ENCODE peak calls at places on chromosomes 13 and 19, in seven cellular contexts. One of them, this sample, is unnamed.
A peak's percentile ranks its signal among the peaks of the same experiment; 100 is the strongest.

GRCh38 chr13:111957913-111958450 is 109.0 kb upstream of the SOX1 start:
- DNase-seq in transverse colon: no peak
- DNase-seq in gastrocnemius medialis: no peak
- DNase-seq in astrocyte: no peak
- DNase-seq in endodermal cell: peak; percentile 6
- DNase-seq in psoas muscle: no peak
- DNase-seq in body of pancreas: no peak
- DNase-seq in this sample: no peak

GRCh38 chr19:46211201-46211881 is 18.2 kb upstream of the IGFL1 start:
- DNase-seq in body of pancreas: peak; percentile 61
- DNase-seq in transverse colon: no peak
- DNase-seq in psoas muscle: peak; percentile 59
- DNase-seq in astrocyte: no peak
- DNase-seq in gastrocnemius medialis: peak; percentile 15
- DNase-seq in endodermal cell: peak; percentile 89
- DNase-seq in this sample: peak; percentile 89

GRCh38 chr19:34482380-34483250 is 1.1 kb downstream of the WTIP start:
- DNase-seq in endodermal cell: peak; percentile 80
- DNase-seq in gastrocnemius medialis: peak; percentile 10
- DNase-seq in psoas muscle: no peak
- DNase-seq in transverse colon: no peak
- DNase-seq in body of pancreas: no peak
- DNase-seq in astrocyte: peak; percentile 46
- DNase-seq in this sample: peak; percentile 58

GRCh38 chr19:46303702-46304397 is 7.0 kb downstream of the HIF3A start:
- DNase-seq in psoas muscle: peak; percentile 73
- DNase-seq in gastrocnemius medialis: no peak
- DNase-seq in endodermal cell: peak; percentile 100
- DNase-seq in transverse colon: peak; percentile 95
- DNase-seq in astrocyte: no peak
- DNase-seq in body of pancreas: peak; percentile 86
- DNase-seq in this sample: peak; percentile 98

GRCh38 chr19:42288411-42288810 is 13.5 kb upstream of the PRR19 start:
- DNase-seq in body of pancreas: no peak
- DNase-seq in transverse colon: no peak
- DNase-seq in gastrocnemius medialis: no peak
- DNase-seq in psoas muscle: no peak
- DNase-seq in endodermal cell: no peak
- DNase-seq in astrocyte: no peak
- DNase-seq in this sample: no peak

GRCh38 chr13:92074658-92075057 is 676.2 kb downstream of the GPC5 start:
- DNase-seq in gastrocnemius medialis: no peak
- DNase-seq in body of pancreas: peak; percentile 14
- DNase-seq in endodermal cell: peak; percentile 55
- DNase-seq in transverse colon: no peak
- DNase-seq in psoas muscle: no peak
- DNase-seq in astrocyte: no peak
- DNase-seq in this sample: peak; percentile 42

GRCh38 chr19:31015778-31016177 is 333.5 kb downstream of the TSHZ3 start:
- DNase-seq in psoas muscle: no peak
- DNase-seq in astrocyte: no peak
- DNase-seq in gastrocnemius medialis: no peak
- DNase-seq in body of pancreas: no peak
- DNase-seq in endodermal cell: no peak
- DNase-seq in transverse colon: no peak
- DNase-seq in this sample: no peak

GRCh38 chr19:11067356-11068113 is 21.7 kb upstream of the LDLR start:
- DNase-seq in body of pancreas: no peak
- DNase-seq in transverse colon: no peak
- DNase-seq in psoas muscle: no peak
- DNase-seq in astrocyte: no peak
- DNase-seq in endodermal cell: no peak
- DNase-seq in gastrocnemius medialis: no peak
- DNase-seq in this sample: no peak

GRCh38 chr19:35395762-35396199 is 24.9 kb downstream of the GPR42 start:
- DNase-seq in body of pancreas: peak; percentile 90
- DNase-seq in gastrocnemius medialis: no peak
- DNase-seq in transverse colon: peak; percentile 20
- DNase-seq in astrocyte: no peak
- DNase-seq in endodermal cell: peak; percentile 56
- DNase-seq in psoas muscle: no peak
- DNase-seq in this sample: no peak

GRCh38 chr19:12792048-12792852 is 964 bp downstream of the JUNB start:
- DNase-seq in endodermal cell: peak; percentile 91
- DNase-seq in psoas muscle: peak; percentile 88
- DNase-seq in astrocyte: no peak
- DNase-seq in transverse colon: peak; percentile 79
- DNase-seq in gastrocnemius medialis: peak; percentile 86
- DNase-seq in body of pancreas: peak; percentile 81
- DNase-seq in this sample: peak; percentile 76

GRCh38 chr19:44792286-44792685 is 14.6 kb downstream of the CBLC start:
- DNase-seq in endodermal cell: no peak
- DNase-seq in psoas muscle: no peak
- DNase-seq in astrocyte: no peak
- DNase-seq in transverse colon: no peak
- DNase-seq in body of pancreas: no peak
- DNase-seq in gastrocnemius medialis: no peak
- DNase-seq in this sample: no peak
- H3K4me1 ChIP-seq in endodermal cell: no peaks in the 10 kb centered on the region
- H3K4me1 ChIP-seq in psoas muscle: peaks cover 8% of the 10 kb centered on the region
- H3K4me1 ChIP-seq in astrocyte: no peaks in the 10 kb centered on the region
- H3K4me1 ChIP-seq in transverse colon: no peaks in the 10 kb centered on the region
- H3K4me1 ChIP-seq in body of pancreas: peaks cover 13% of the 10 kb centered on the region
- H3K4me1 ChIP-seq in gastrocnemius medialis: peaks cover 7% of the 10 kb centered on the region
- H3K4me1 ChIP-seq in this sample: no peaks in the 10 kb centered on the region

GRCh38 chr13:30355405-30355741 is 48.0 kb upstream of the KATNAL1 start:
- DNase-seq in psoas muscle: no peak
- DNase-seq in astrocyte: no peak
- DNase-seq in gastrocnemius medialis: no peak
- DNase-seq in endodermal cell: peak; percentile 70
- DNase-seq in body of pancreas: no peak
- DNase-seq in transverse colon: no peak
- DNase-seq in this sample: peak; percentile 33
- TF ChIP-seq CTCF in psoas muscle: peak; percentile 48
- TF ChIP-seq CTCF in astrocyte: no peak
- TF ChIP-seq CTCF in gastrocnemius medialis: peak; percentile 50
- TF ChIP-seq CTCF in endodermal cell: no peak
- TF ChIP-seq CTCF in body of pancreas: peak; percentile 53
- TF ChIP-seq CTCF in transverse colon: no peak
- TF ChIP-seq CTCF in this sample: peak; percentile 26

GRCh38 chr19:53873451-53874383 is 6.0 kb downstream of the MYADM start:
- DNase-seq in transverse colon: no peak
- DNase-seq in body of pancreas: no peak
- DNase-seq in psoas muscle: peak; percentile 54
- DNase-seq in astrocyte: no peak
- DNase-seq in gastrocnemius medialis: no peak
- DNase-seq in endodermal cell: no peak
- DNase-seq in this sample: no peak

GRCh38 chr19:53870485-53870844 is 2.8 kb downstream of the MYADM start:
- DNase-seq in gastrocnemius medialis: no peak
- DNase-seq in astrocyte: no peak
- DNase-seq in transverse colon: peak; percentile 76
- DNase-seq in psoas muscle: no peak
- DNase-seq in endodermal cell: peak; percentile 59
- DNase-seq in body of pancreas: peak; percentile 51
- DNase-seq in this sample: no peak

GRCh38 chr19:53872762-53873161 is 5.1 kb downstream of the MYADM start:
- DNase-seq in body of pancreas: no peak
- DNase-seq in psoas muscle: peak; percentile 31
- DNase-seq in transverse colon: no peak
- DNase-seq in gastrocnemius medialis: no peak
- DNase-seq in endodermal cell: peak; percentile 49
- DNase-seq in astrocyte: no peak
- DNase-seq in this sample: no peak

GRCh38 chr19:53868892-53869804 is 1.5 kb downstream of the MYADM start:
- DNase-seq in transverse colon: peak; percentile 93
- DNase-seq in psoas muscle: peak; percentile 93
- DNase-seq in endodermal cell: peak; percentile 95
- DNase-seq in body of pancreas: peak; percentile 93
- DNase-seq in astrocyte: peak; percentile 78
- DNase-seq in gastrocnemius medialis: peak; percentile 63
- DNase-seq in this sample: peak; percentile 95

DNA sequence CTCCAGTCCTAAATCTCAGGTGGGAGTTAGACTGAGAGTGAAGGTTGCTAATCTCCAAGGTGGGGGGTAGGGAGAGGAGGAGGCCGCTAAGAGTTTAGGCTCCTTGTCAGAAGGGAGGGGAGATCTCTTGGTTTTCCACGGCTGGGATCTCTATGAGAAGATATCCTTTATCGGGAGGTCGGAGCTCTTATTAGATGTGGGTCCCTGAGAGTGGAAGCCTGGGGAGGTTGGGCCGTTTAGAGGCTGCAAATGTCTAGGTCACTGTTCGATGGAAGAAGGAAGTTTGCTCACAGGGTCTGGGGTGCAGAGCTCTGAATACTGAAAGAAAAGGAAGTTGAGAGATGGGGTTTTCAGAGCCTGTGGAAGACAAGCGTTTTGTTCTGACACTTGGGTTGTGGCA is 3.8 kb downstream of the MYADM start:
- DNase-seq in endodermal cell: no peak
- DNase-seq in psoas muscle: no peak
- DNase-seq in gastrocnemius medialis: no peak
- DNase-seq in astrocyte: no peak
- DNase-seq in transverse colon: no peak
- DNase-seq in body of pancreas: no peak
- DNase-seq in this sample: no peak
- H3K4me1 ChIP-seq in endodermal cell: no peaks in the 10 kb centered on the region
- H3K4me1 ChIP-seq in psoas muscle: no peaks in the 10 kb centered on the region
- H3K4me1 ChIP-seq in gastrocnemius medialis: peaks cover 4% of the 10 kb centered on the region
- H3K4me1 ChIP-seq in astrocyte: peaks cover 7% of the 10 kb centered on the region
- H3K4me1 ChIP-seq in transverse colon: peaks cover 32% of the 10 kb centered on the region
- H3K4me1 ChIP-seq in body of pancreas: peaks cover 27% of the 10 kb centered on the region
- H3K4me1 ChIP-seq in this sample: peaks cover 9% of the 10 kb centered on the region

GRCh38 chr13:68816715-68817114 is 1290.9 kb upstream of the ATXN8OS start:
- DNase-seq in body of pancreas: no peak
- DNase-seq in psoas muscle: no peak
- DNase-seq in transverse colon: no peak
- DNase-seq in gastrocnemius medialis: no peak
- DNase-seq in astrocyte: no peak
- DNase-seq in endodermal cell: no peak
- DNase-seq in this sample: no peak
- TF ChIP-seq CTCF in body of pancreas: no peak
- TF ChIP-seq CTCF in psoas muscle: no peak
- TF ChIP-seq CTCF in transverse colon: no peak
- TF ChIP-seq CTCF in gastrocnemius medialis: no peak
- TF ChIP-seq CTCF in astrocyte: no peak
- TF ChIP-seq CTCF in endodermal cell: no peak
- TF ChIP-seq CTCF in this sample: no peak

GRCh38 chr13:51832471-51833152 is 12.4 kb downstream of the TMEM272 start:
- DNase-seq in body of pancreas: peak; percentile 51
- DNase-seq in transverse colon: peak; percentile 26
- DNase-seq in psoas muscle: no peak
- DNase-seq in gastrocnemius medialis: peak; percentile 28
- DNase-seq in endodermal cell: peak; percentile 68
- DNase-seq in astrocyte: no peak
- DNase-seq in this sample: no peak

GRCh38 chr13:51834581-51835158 is 10.3 kb downstream of the TMEM272 start:
- DNase-seq in body of pancreas: no peak
- DNase-seq in gastrocnemius medialis: no peak
- DNase-seq in astrocyte: no peak
- DNase-seq in transverse colon: no peak
- DNase-seq in endodermal cell: no peak
- DNase-seq in psoas muscle: no peak
- DNase-seq in this sample: no peak

GRCh38 chr13:51829236-51829899 is 15.6 kb downstream of the TMEM272 start:
- DNase-seq in gastrocnemius medialis: no peak
- DNase-seq in astrocyte: no peak
- DNase-seq in psoas muscle: no peak
- DNase-seq in endodermal cell: no peak
- DNase-seq in body of pancreas: no peak
- DNase-seq in transverse colon: no peak
- DNase-seq in this sample: no peak

GRCh38 chr13:51833980-51834379 is 11.0 kb downstream of the TMEM272 start:
- DNase-seq in astrocyte: no peak
- DNase-seq in transverse colon: no peak
- DNase-seq in gastrocnemius medialis: no peak
- DNase-seq in body of pancreas: no peak
- DNase-seq in psoas muscle: no peak
- DNase-seq in endodermal cell: no peak
- DNase-seq in this sample: no peak

DNA sequence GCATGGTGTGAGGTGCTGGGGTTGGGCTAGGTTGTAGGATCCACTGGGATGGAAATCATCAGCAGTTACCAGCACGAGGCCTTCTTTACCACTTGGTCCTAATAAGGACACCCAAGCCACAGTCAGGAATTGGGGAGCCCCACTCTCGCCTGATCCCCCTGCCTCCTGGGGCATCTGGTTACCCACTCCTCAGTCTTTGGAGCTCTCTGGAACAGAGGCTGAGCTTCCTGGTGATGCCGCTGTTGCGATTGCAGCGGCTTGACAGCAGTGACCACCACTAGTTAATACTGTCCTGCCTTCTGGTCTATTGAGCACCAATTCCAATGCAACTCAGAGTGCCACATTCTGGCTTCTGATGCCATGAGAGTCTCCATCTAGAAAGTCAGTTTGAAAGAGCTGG is 13.5 kb downstream of the TMEM272 start:
- DNase-seq in transverse colon: no peak
- DNase-seq in astrocyte: no peak
- DNase-seq in psoas muscle: no peak
- DNase-seq in body of pancreas: no peak
- DNase-seq in gastrocnemius medialis: no peak
- DNase-seq in endodermal cell: no peak
- DNase-seq in this sample: no peak
- H3K4me1 ChIP-seq in transverse colon: no peaks in the 10 kb centered on the region
- H3K4me1 ChIP-seq in astrocyte: no peaks in the 10 kb centered on the region
- H3K4me1 ChIP-seq in psoas muscle: peaks cover 6% of the 10 kb centered on the region
- H3K4me1 ChIP-seq in body of pancreas: no peaks in the 10 kb centered on the region
- H3K4me1 ChIP-seq in gastrocnemius medialis: no peaks in the 10 kb centered on the region
- H3K4me1 ChIP-seq in endodermal cell: peaks cover 4% of the 10 kb centered on the region
- H3K4me1 ChIP-seq in this sample: no peaks in the 10 kb centered on the region

GRCh38 chr19:2282862-2283237 is 875 bp upstream of the PEAK3 start:
- DNase-seq in body of pancreas: no peak
- DNase-seq in endodermal cell: no peak
- DNase-seq in transverse colon: no peak
- DNase-seq in gastrocnemius medialis: no peak
- DNase-seq in astrocyte: no peak
- DNase-seq in psoas muscle: no peak
- DNase-seq in this sample: no peak

GRCh38 chr19:2283835-2284507 is 2.0 kb upstream of the PEAK3 start:
- DNase-seq in gastrocnemius medialis: no peak
- DNase-seq in psoas muscle: no peak
- DNase-seq in body of pancreas: no peak
- DNase-seq in endodermal cell: no peak
- DNase-seq in astrocyte: no peak
- DNase-seq in transverse colon: no peak
- DNase-seq in this sample: no peak

GRCh38 chr19:2278504-2279158 is 3.3 kb downstream of the PEAK3 start:
- DNase-seq in endodermal cell: no peak
- DNase-seq in gastrocnemius medialis: no peak
- DNase-seq in astrocyte: no peak
- DNase-seq in body of pancreas: no peak
- DNase-seq in transverse colon: peak; percentile 66
- DNase-seq in psoas muscle: no peak
- DNase-seq in this sample: no peak

GRCh38 chr19:2280633-2281264 is 1.2 kb downstream of the PEAK3 start:
- DNase-seq in transverse colon: no peak
- DNase-seq in psoas muscle: no peak
- DNase-seq in gastrocnemius medialis: no peak
- DNase-seq in astrocyte: no peak
- DNase-seq in endodermal cell: no peak
- DNase-seq in body of pancreas: peak; percentile 71
- DNase-seq in this sample: no peak

GRCh38 chr19:2282062-2282861 is at the start of gene PEAK3:
- DNase-seq in astrocyte: peak; percentile 27
- DNase-seq in endodermal cell: peak; percentile 86
- DNase-seq in gastrocnemius medialis: peak; percentile 58
- DNase-seq in psoas muscle: peak; percentile 85
- DNase-seq in body of pancreas: peak; percentile 78
- DNase-seq in transverse colon: peak; percentile 79
- DNase-seq in this sample: peak; percentile 30
- TF ChIP-seq CTCF in astrocyte: no peak
- TF ChIP-seq CTCF in endodermal cell: no peak
- TF ChIP-seq CTCF in gastrocnemius medialis: no peak
- TF ChIP-seq CTCF in psoas muscle: no peak
- TF ChIP-seq CTCF in body of pancreas: no peak
- TF ChIP-seq CTCF in transverse colon: no peak
- TF ChIP-seq CTCF in this sample: no peak